ENCODE peak calls at places on chromosomes 5 and 9, in seven cellular contexts. One of them, this sample, is unnamed.

GRCh38 chr9:127418037-127418471 is 6.1 kb upstream of the ZNF79 start:
- DNase-seq in GOT3: no peak
- DNase-seq in lower lobe of right lung: no peak
- DNase-seq in activated CD4-positive, alpha-beta T cell treated with anti-CD3 and anti-CD28 coated beads for 1 hour: no peak
- DNase-seq in left lobe of liver: no peak
- DNase-seq in germinal center: peak
- DNase-seq in amniotic stem cell: no peak
- DNase-seq in this sample: peak

GRCh38 chr5:170503970-170504525 is at the start of gene KCNIP1:
- DNase-seq in GOT3: no peak
- DNase-seq in lower lobe of right lung: no peak
- DNase-seq in activated CD4-positive, alpha-beta T cell treated with anti-CD3 and anti-CD28 coated beads for 1 hour: no peak
- DNase-seq in left lobe of liver: no peak
- DNase-seq in germinal center: no peak
- DNase-seq in amniotic stem cell: no peak
- DNase-seq in this sample: no peak

GRCh38 chr5:114174131-114174530 is 187.7 kb upstream of the KCNN2 start:
- DNase-seq in GOT3: no peak
- DNase-seq in lower lobe of right lung: no peak
- DNase-seq in activated CD4-positive, alpha-beta T cell treated with anti-CD3 and anti-CD28 coated beads for 1 hour: no peak
- DNase-seq in left lobe of liver: no peak
- DNase-seq in germinal center: no peak
- DNase-seq in amniotic stem cell: no peak
- DNase-seq in this sample: no peak

GRCh38 chr5:139666551-139666950 is 18.4 kb downstream of the CXXC5 start:
- DNase-seq in GOT3: no peak
- DNase-seq in lower lobe of right lung: no peak
- DNase-seq in activated CD4-positive, alpha-beta T cell treated with anti-CD3 and anti-CD28 coated beads for 1 hour: no peak
- DNase-seq in left lobe of liver: no peak
- DNase-seq in germinal center: no peak
- DNase-seq in amniotic stem cell: no peak
- DNase-seq in this sample: no peak

GRCh38 chr9:89718635-89719034 is 113.8 kb downstream of the GADD45G start:
- DNase-seq in GOT3: no peak
- DNase-seq in lower lobe of right lung: no peak
- DNase-seq in activated CD4-positive, alpha-beta T cell treated with anti-CD3 and anti-CD28 coated beads for 1 hour: no peak
- DNase-seq in left lobe of liver: no peak
- DNase-seq in germinal center: no peak
- DNase-seq in amniotic stem cell: no peak
- DNase-seq in this sample: no peak

GRCh38 chr9:135310134-135310533 is 169.4 kb upstream of the PPP1R26 start:
- DNase-seq in GOT3: no peak
- DNase-seq in lower lobe of right lung: no peak
- DNase-seq in activated CD4-positive, alpha-beta T cell treated with anti-CD3 and anti-CD28 coated beads for 1 hour: no peak
- DNase-seq in left lobe of liver: peak
- DNase-seq in germinal center: no peak
- DNase-seq in amniotic stem cell: no peak
- DNase-seq in this sample: no peak

GRCh38 chr9:90915693-90916092 is 114.1 kb downstream of the SYK start:
- DNase-seq in GOT3: no peak
- DNase-seq in lower lobe of right lung: no peak
- DNase-seq in activated CD4-positive, alpha-beta T cell treated with anti-CD3 and anti-CD28 coated beads for 1 hour: no peak
- DNase-seq in left lobe of liver: no peak
- DNase-seq in germinal center: peak
- DNase-seq in amniotic stem cell: no peak
- DNase-seq in this sample: peak

GRCh38 chr9:109441296-109441695 is 56.8 kb downstream of the PTPN3 start:
- DNase-seq in GOT3: no peak
- DNase-seq in lower lobe of right lung: no peak
- DNase-seq in activated CD4-positive, alpha-beta T cell treated with anti-CD3 and anti-CD28 coated beads for 1 hour: no peak
- DNase-seq in left lobe of liver: no peak
- DNase-seq in germinal center: no peak
- DNase-seq in amniotic stem cell: no peak
- DNase-seq in this sample: no peak

GRCh38 chr5:138648841-138649240 is 73.6 kb upstream of the HSPA9 start:
- DNase-seq in GOT3: no peak
- DNase-seq in lower lobe of right lung: no peak
- DNase-seq in activated CD4-positive, alpha-beta T cell treated with anti-CD3 and anti-CD28 coated beads for 1 hour: no peak
- DNase-seq in left lobe of liver: no peak
- DNase-seq in germinal center: no peak
- DNase-seq in amniotic stem cell: no peak
- DNase-seq in this sample: no peak

GRCh38 chr5:109529520-109529919 is 119.7 kb upstream of the PJA2 start:
- DNase-seq in GOT3: no peak
- DNase-seq in lower lobe of right lung: no peak
- DNase-seq in activated CD4-positive, alpha-beta T cell treated with anti-CD3 and anti-CD28 coated beads for 1 hour: no peak
- DNase-seq in left lobe of liver: peak
- DNase-seq in germinal center: no peak
- DNase-seq in amniotic stem cell: no peak
- DNase-seq in this sample: no peak

GRCh38 chr5:110335361-110336046 is 391.0 kb downstream of the TMEM232 start:
- DNase-seq in GOT3: no peak
- DNase-seq in lower lobe of right lung: no peak
- DNase-seq in activated CD4-positive, alpha-beta T cell treated with anti-CD3 and anti-CD28 coated beads for 1 hour: no peak
- DNase-seq in left lobe of liver: no peak
- DNase-seq in germinal center: no peak
- DNase-seq in amniotic stem cell: peak
- DNase-seq in this sample: no peak

GRCh38 chr5:139863855-139864558 is 68.4 kb downstream of the PSD2 start:
- DNase-seq in GOT3: no peak
- DNase-seq in lower lobe of right lung: peak
- DNase-seq in activated CD4-positive, alpha-beta T cell treated with anti-CD3 and anti-CD28 coated beads for 1 hour: peak
- DNase-seq in left lobe of liver: peak
- DNase-seq in germinal center: peak
- DNase-seq in amniotic stem cell: no peak
- DNase-seq in this sample: peak

GRCh38 chr5:180809403-180810209 is 7.0 kb upstream of the MGAT1 start:
- DNase-seq in GOT3: peak
- DNase-seq in lower lobe of right lung: peak
- DNase-seq in activated CD4-positive, alpha-beta T cell treated with anti-CD3 and anti-CD28 coated beads for 1 hour: peak
- DNase-seq in left lobe of liver: peak
- DNase-seq in germinal center: peak
- DNase-seq in amniotic stem cell: peak
- DNase-seq in this sample: peak

GRCh38 chr9:71637433-71637832 is 130.9 kb downstream of the CEMIP2 start:
- DNase-seq in GOT3: no peak
- DNase-seq in lower lobe of right lung: no peak
- DNase-seq in activated CD4-positive, alpha-beta T cell treated with anti-CD3 and anti-CD28 coated beads for 1 hour: no peak
- DNase-seq in left lobe of liver: no peak
- DNase-seq in germinal center: no peak
- DNase-seq in amniotic stem cell: no peak
- DNase-seq in this sample: no peak

GRCh38 chr5:169876376-169876775 is 103.9 kb downstream of the INSYN2B start:
- DNase-seq in GOT3: no peak
- DNase-seq in lower lobe of right lung: no peak
- DNase-seq in activated CD4-positive, alpha-beta T cell treated with anti-CD3 and anti-CD28 coated beads for 1 hour: no peak
- DNase-seq in left lobe of liver: no peak
- DNase-seq in germinal center: no peak
- DNase-seq in amniotic stem cell: no peak
- DNase-seq in this sample: no peak

GRCh38 chr5:178377583-178378270 is 145.1 kb upstream of the PHYKPL start:
- DNase-seq in GOT3: no peak
- DNase-seq in lower lobe of right lung: no peak
- DNase-seq in activated CD4-positive, alpha-beta T cell treated with anti-CD3 and anti-CD28 coated beads for 1 hour: no peak
- DNase-seq in left lobe of liver: no peak
- DNase-seq in germinal center: no peak
- DNase-seq in amniotic stem cell: no peak
- DNase-seq in this sample: no peak

GRCh38 chr9:85949591-85950335 is 8.8 kb downstream of the NAA35 start:
- DNase-seq in GOT3: no peak
- DNase-seq in lower lobe of right lung: no peak
- DNase-seq in activated CD4-positive, alpha-beta T cell treated with anti-CD3 and anti-CD28 coated beads for 1 hour: no peak
- DNase-seq in left lobe of liver: no peak
- DNase-seq in germinal center: no peak
- DNase-seq in amniotic stem cell: no peak
- DNase-seq in this sample: no peak

GRCh38 chr5:42951847-42952411 is 88.2 kb downstream of the ANXA2R start:
- DNase-seq in GOT3: no peak
- DNase-seq in lower lobe of right lung: peak
- DNase-seq in activated CD4-positive, alpha-beta T cell treated with anti-CD3 and anti-CD28 coated beads for 1 hour: peak
- DNase-seq in left lobe of liver: no peak
- DNase-seq in germinal center: peak
- DNase-seq in amniotic stem cell: no peak
- DNase-seq in this sample: peak

GRCh38 chr5:17813214-17813613 is 179.0 kb downstream of the TAF11L14 start:
- DNase-seq in GOT3: no peak
- DNase-seq in lower lobe of right lung: no peak
- DNase-seq in activated CD4-positive, alpha-beta T cell treated with anti-CD3 and anti-CD28 coated beads for 1 hour: no peak
- DNase-seq in left lobe of liver: no peak
- DNase-seq in germinal center: no peak
- DNase-seq in amniotic stem cell: no peak
- DNase-seq in this sample: no peak

GRCh38 chr9:128078504-128079434 is 10.7 kb downstream of the SLC25A25 start:
- DNase-seq in GOT3: no peak
- DNase-seq in lower lobe of right lung: no peak
- DNase-seq in activated CD4-positive, alpha-beta T cell treated with anti-CD3 and anti-CD28 coated beads for 1 hour: no peak
- DNase-seq in left lobe of liver: peak
- DNase-seq in germinal center: no peak
- DNase-seq in amniotic stem cell: no peak
- DNase-seq in this sample: no peak

GRCh38 chr9:127066775-127067111 is 55.7 kb downstream of the ANGPTL2 start:
- DNase-seq in GOT3: no peak
- DNase-seq in lower lobe of right lung: no peak
- DNase-seq in activated CD4-positive, alpha-beta T cell treated with anti-CD3 and anti-CD28 coated beads for 1 hour: no peak
- DNase-seq in left lobe of liver: no peak
- DNase-seq in germinal center: no peak
- DNase-seq in amniotic stem cell: no peak
- DNase-seq in this sample: no peak

GRCh38 chr5:109196486-109196885 is 213.3 kb downstream of the PJA2 start:
- DNase-seq in GOT3: no peak
- DNase-seq in lower lobe of right lung: no peak
- DNase-seq in activated CD4-positive, alpha-beta T cell treated with anti-CD3 and anti-CD28 coated beads for 1 hour: no peak
- DNase-seq in left lobe of liver: no peak
- DNase-seq in germinal center: no peak
- DNase-seq in amniotic stem cell: no peak
- DNase-seq in this sample: no peak

This sample was measured in activated naive CD4-positive, alpha-beta T cell treated with Interleukin-2 at 50 U/mL for 16 hours.